ENCODE peak calls at places on chromosome 5, in seven cellular contexts. N is choroid plexus epithelial cell; X is GM12864; K is CD8-positive, alpha-beta T cell; L is ovary; C is cardiac muscle cell; D is AG04449. Y is an unnamed sample.

GRCh38 chr5:124399426-124399961 is 346.9 kb downstream of the ZNF608 start:
- DNase-seq in N (no peak), X (no peak), K (no peak), L (no peak), C (no peak), D (no peak), Y (no peak)

GRCh38 chr5:138953370-138954256 is 78.5 kb upstream of the LRRTM2 start:
- DNase-seq in N (peak), X (no peak), K (no peak), L (peak), C (peak), D (no peak), Y (no peak)

GRCh38 chr5:133873936-133874585 is 94.4 kb downstream of the C5orf15 start:
- DNase-seq in N (peak), X (no peak), K (no peak), L (no peak), C (no peak), D (no peak), Y (no peak)

GRCh38 chr5:175579742-175580432 is 78.0 kb upstream of the HRH2 start:
- DNase-seq in N (no peak), X (no peak), K (no peak), L (no peak), C (no peak), D (no peak), Y (no peak)

GRCh38 chr5:173456751-173457171 is 128.5 kb upstream of the STC2 start:
- DNase-seq in N (peak), X (no peak), K (no peak), L (no peak), C (no peak), D (no peak), Y (no peak)

GRCh38 chr5:153542536-153542935 is 52.1 kb downstream of the GRIA1 start:
- DNase-seq in N (no peak), X (no peak), K (no peak), L (no peak), C (no peak), D (no peak), Y (no peak)

GRCh38 chr5:96999856-97000255 is 64.0 kb downstream of the LNPEP start:
- DNase-seq in N (no peak), X (no peak), K (no peak), L (no peak), C (no peak), D (no peak), Y (no peak)

GRCh38 chr5:36442796-36443195 is 141.1 kb upstream of the RANBP3L start:
- DNase-seq in N (peak), X (no peak), K (no peak), L (no peak), C (no peak), D (no peak), Y (no peak)

GRCh38 chr5:22604711-22605110 is 248.4 kb downstream of the CDH12 start:
- DNase-seq in N (no peak), X (no peak), K (no peak), L (no peak), C (no peak), D (no peak), Y (no peak)
- TF ChIP-seq CTCF in N (no peak), X (no peak), K (no peak), L (no peak), C (no peak), D (no peak), Y (no peak)

GRCh38 chr5:72767289-72768010 is 49.0 kb upstream of the TNPO1 start:
- DNase-seq in N (peak), X (no peak), K (no peak), L (no peak), C (no peak), D (no peak), Y (no peak)
- TF ChIP-seq CTCF in N (peak), X (no peak), K (no peak), L (no peak), C (no peak), D (no peak), Y (no peak)

GRCh38 chr5:73447234-73448071 is 1.1 kb downstream of the FOXD1 start:
- DNase-seq in N (peak), X (no peak), K (peak), L (peak), C (peak), D (no peak), Y (peak)
- TF ChIP-seq CTCF in N (no peak), X (no peak), K (no peak), L (no peak), C (no peak), D (no peak), Y (no peak)

DNA sequence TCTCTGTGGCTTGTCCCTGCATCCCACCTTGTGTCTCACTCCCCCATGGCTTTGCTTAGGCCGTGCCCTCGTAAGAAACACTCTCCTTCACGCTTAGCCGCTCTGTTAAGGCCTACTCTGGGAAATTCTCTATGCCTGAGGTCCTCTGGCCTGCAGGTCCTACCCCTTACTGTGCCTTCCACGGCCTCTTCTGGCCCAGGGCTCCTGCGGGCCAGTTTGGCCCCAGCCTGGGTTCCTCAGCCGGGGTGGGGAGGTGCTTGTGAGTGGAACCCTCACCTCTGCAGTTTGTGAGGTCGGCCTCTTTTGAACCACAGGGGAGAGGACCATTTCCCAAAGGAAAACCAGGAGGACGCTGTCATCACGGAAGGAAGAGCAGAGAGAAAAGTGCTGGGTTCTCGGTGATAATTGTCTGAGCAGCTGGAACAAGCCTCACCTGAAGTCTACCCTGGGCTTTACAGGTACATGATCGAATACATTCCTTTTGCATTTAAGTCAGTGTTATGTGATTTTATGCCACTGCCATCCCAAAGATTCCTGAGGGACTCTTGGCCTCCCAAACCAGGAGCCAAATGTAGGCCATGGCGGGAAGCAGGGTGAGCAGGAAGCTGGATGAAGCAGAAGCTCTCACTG is 28.8 kb upstream of the GFPT2 start:
- DNase-seq in N (no peak), X (no peak), K (no peak), L (no peak), C (no peak), D (no peak), Y (no peak)
- TF ChIP-seq CTCF in N (no peak), X (no peak), K (no peak), L (no peak), C (no peak), D (no peak), Y (no peak)

GRCh38 chr5:6818594-6819512 is 105.6 kb downstream of the TENT4A start:
- DNase-seq in N (no peak), X (no peak), K (no peak), L (no peak), C (no peak), D (no peak), Y (no peak)
- TF ChIP-seq CTCF in N (no peak), X (no peak), K (no peak), L (no peak), C (no peak), D (no peak), Y (no peak)

GRCh38 chr5:16180789-16181082 is 1.1 kb upstream of the MARCHF11 start:
- DNase-seq in N (no peak), X (no peak), K (no peak), L (no peak), C (no peak), D (no peak), Y (no peak)

GRCh38 chr5:16179936-16180788 is 571 bp upstream of the MARCHF11 start:
- DNase-seq in N (no peak), X (no peak), K (no peak), L (peak), C (peak), D (no peak), Y (no peak)

GRCh38 chr5:16179511-16179935 is at the start of gene MARCHF11:
- DNase-seq in N (no peak), X (no peak), K (no peak), L (peak), C (peak), D (no peak), Y (no peak)

DNA sequence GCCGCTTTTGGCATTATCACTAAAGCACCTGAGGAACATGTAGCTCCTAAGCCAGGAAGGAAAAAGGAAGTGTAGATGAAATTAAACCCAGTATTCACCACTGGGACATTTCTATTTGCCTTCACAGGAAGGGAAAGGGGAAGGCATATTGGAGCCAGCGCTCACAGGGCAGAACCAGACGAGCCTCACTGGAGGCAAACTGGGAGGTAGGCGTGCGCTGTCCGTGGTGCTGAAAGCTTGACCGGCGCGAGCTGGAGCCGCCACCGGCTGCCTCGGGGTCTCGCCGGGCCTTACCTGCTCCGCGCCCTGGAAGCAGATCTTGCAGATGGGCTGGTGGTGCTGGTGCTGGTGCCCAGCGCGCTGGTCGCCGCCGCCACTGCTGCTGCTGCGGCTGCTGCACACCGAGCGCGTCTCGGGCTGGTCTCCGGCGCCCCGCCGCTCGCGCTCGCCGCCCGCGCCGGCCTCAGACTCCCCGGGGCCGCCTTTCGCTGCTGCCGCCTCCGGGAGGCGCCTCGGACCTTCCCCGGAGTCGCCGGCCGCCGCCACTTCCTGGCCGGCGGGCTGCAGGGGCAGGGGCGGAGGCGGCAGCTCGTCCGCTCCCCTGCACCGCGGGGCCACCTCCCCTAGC is 732 bp downstream of the MARCHF11 start:
- DNase-seq in N (peak), X (no peak), K (no peak), L (peak), C (peak), D (no peak), Y (peak)
- TF ChIP-seq CTCF in N (no peak), X (no peak), K (no peak), L (no peak), C (no peak), D (no peak), Y (no peak)

GRCh38 chr5:111756701-111757581 is at the start of gene NREP:
- DNase-seq in N (peak), X (peak), K (peak), L (peak), C (peak), D (peak), Y (peak)
- TF ChIP-seq CTCF in N (peak), X (peak), K (peak), L (peak), C (peak), D (peak), Y (peak)

GRCh38 chr5:80487829-80488708 is at the start of gene FAM151B:
- DNase-seq in N (peak), X (peak), K (peak), L (peak), C (peak), D (no peak), Y (peak)
- TF ChIP-seq CTCF in N (peak), X (no peak), K (no peak), L (no peak), C (peak), D (peak), Y (peak)